ENCODE peak calls at places on chromosomes 1 and 21, in seven cellular contexts. One of them, this sample, is unnamed.

GRCh38 chr1:202154766-202155477 is 5.5 kb downstream of the PTPN7 start:
- DNase-seq in HCT116: peak
- DNase-seq in transverse colon: peak
- DNase-seq in colonic mucosa: peak
- DNase-seq in tibial artery: no peak
- DNase-seq in CD4-positive, alpha-beta T cell: peak
- DNase-seq in psoas muscle: no peak
- DNase-seq in this sample: peak

GRCh38 chr1:92958203-92958970 is 2.9 kb downstream of the DIPK1A start:
- DNase-seq in HCT116: no peak
- DNase-seq in transverse colon: no peak
- DNase-seq in colonic mucosa: no peak
- DNase-seq in tibial artery: no peak
- DNase-seq in CD4-positive, alpha-beta T cell: no peak
- DNase-seq in psoas muscle: no peak
- DNase-seq in this sample: no peak

GRCh38 chr1:27574871-27575831 is 28.8 kb downstream of the AHDC1 start:
- DNase-seq in HCT116: no peak
- DNase-seq in transverse colon: peak
- DNase-seq in colonic mucosa: peak
- DNase-seq in tibial artery: peak
- DNase-seq in CD4-positive, alpha-beta T cell: no peak
- DNase-seq in psoas muscle: peak
- DNase-seq in this sample: peak

GRCh38 chr1:62358974-62359373 is 39.7 kb upstream of the KANK4 start:
- DNase-seq in HCT116: no peak
- DNase-seq in transverse colon: no peak
- DNase-seq in colonic mucosa: no peak
- DNase-seq in tibial artery: no peak
- DNase-seq in CD4-positive, alpha-beta T cell: no peak
- DNase-seq in psoas muscle: no peak
- DNase-seq in this sample: no peak

GRCh38 chr1:214241060-214241459 is 39.9 kb upstream of the SMYD2 start:
- DNase-seq in HCT116: no peak
- DNase-seq in transverse colon: no peak
- DNase-seq in colonic mucosa: no peak
- DNase-seq in tibial artery: no peak
- DNase-seq in CD4-positive, alpha-beta T cell: no peak
- DNase-seq in psoas muscle: no peak
- DNase-seq in this sample: no peak

GRCh38 chr21:45543710-45544448 is 1.6 kb upstream of the SLC19A1 start:
- DNase-seq in HCT116: no peak
- DNase-seq in transverse colon: no peak
- DNase-seq in colonic mucosa: peak
- DNase-seq in tibial artery: no peak
- DNase-seq in CD4-positive, alpha-beta T cell: no peak
- DNase-seq in psoas muscle: no peak
- DNase-seq in this sample: peak

GRCh38 chr1:160006312-160006940 is 25.4 kb downstream of the PIGM start:
- DNase-seq in HCT116: peak
- DNase-seq in transverse colon: peak
- DNase-seq in colonic mucosa: peak
- DNase-seq in tibial artery: peak
- DNase-seq in CD4-positive, alpha-beta T cell: peak
- DNase-seq in psoas muscle: peak
- DNase-seq in this sample: peak

GRCh38 chr1:102640872-102641271 is 467.4 kb downstream of the COL11A1 start:
- DNase-seq in HCT116: no peak
- DNase-seq in transverse colon: no peak
- DNase-seq in colonic mucosa: no peak
- DNase-seq in tibial artery: no peak
- DNase-seq in CD4-positive, alpha-beta T cell: no peak
- DNase-seq in psoas muscle: no peak
- DNase-seq in this sample: no peak

GRCh38 chr1:36014722-36015220 is 69.1 kb upstream of the TEKT2 start:
- DNase-seq in HCT116: no peak
- DNase-seq in transverse colon: no peak
- DNase-seq in colonic mucosa: no peak
- DNase-seq in tibial artery: no peak
- DNase-seq in CD4-positive, alpha-beta T cell: no peak
- DNase-seq in psoas muscle: no peak
- DNase-seq in this sample: no peak

GRCh38 chr21:36692125-36692843 is 6.6 kb upstream of the SIM2 start:
- DNase-seq in HCT116: no peak
- DNase-seq in transverse colon: no peak
- DNase-seq in colonic mucosa: no peak
- DNase-seq in tibial artery: no peak
- DNase-seq in CD4-positive, alpha-beta T cell: no peak
- DNase-seq in psoas muscle: no peak
- DNase-seq in this sample: no peak

GRCh38 chr1:52636701-52637695 is 4.0 kb downstream of the SHISAL2A start:
- DNase-seq in HCT116: no peak
- DNase-seq in transverse colon: peak
- DNase-seq in colonic mucosa: no peak
- DNase-seq in tibial artery: no peak
- DNase-seq in CD4-positive, alpha-beta T cell: peak
- DNase-seq in psoas muscle: no peak
- DNase-seq in this sample: no peak

GRCh38 chr1:155017021-155017945 is 14.7 kb downstream of the ZBTB7B start:
- DNase-seq in HCT116: peak
- DNase-seq in transverse colon: peak
- DNase-seq in colonic mucosa: peak
- DNase-seq in tibial artery: peak
- DNase-seq in CD4-positive, alpha-beta T cell: peak
- DNase-seq in psoas muscle: peak
- DNase-seq in this sample: peak

GRCh38 chr1:150791587-150791986 is 16.5 kb downstream of the CTSK start:
- DNase-seq in HCT116: no peak
- DNase-seq in transverse colon: no peak
- DNase-seq in colonic mucosa: no peak
- DNase-seq in tibial artery: no peak
- DNase-seq in CD4-positive, alpha-beta T cell: no peak
- DNase-seq in psoas muscle: no peak
- DNase-seq in this sample: no peak

GRCh38 chr1:230578621-230579020 is 63.7 kb upstream of the COG2 start:
- DNase-seq in HCT116: no peak
- DNase-seq in transverse colon: no peak
- DNase-seq in colonic mucosa: no peak
- DNase-seq in tibial artery: no peak
- DNase-seq in CD4-positive, alpha-beta T cell: no peak
- DNase-seq in psoas muscle: no peak
- DNase-seq in this sample: no peak

GRCh38 chr1:235946570-235946981 is 79.9 kb upstream of the LYST start:
- DNase-seq in HCT116: no peak
- DNase-seq in transverse colon: no peak
- DNase-seq in colonic mucosa: peak
- DNase-seq in tibial artery: no peak
- DNase-seq in CD4-positive, alpha-beta T cell: no peak
- DNase-seq in psoas muscle: no peak
- DNase-seq in this sample: no peak

GRCh38 chr1:247078315-247079140 is at the start of gene ZNF670:
- DNase-seq in HCT116: peak
- DNase-seq in transverse colon: peak
- DNase-seq in colonic mucosa: peak
- DNase-seq in tibial artery: peak
- DNase-seq in CD4-positive, alpha-beta T cell: peak
- DNase-seq in psoas muscle: peak
- DNase-seq in this sample: peak
- TF ChIP-seq CTCF in HCT116: peak
- TF ChIP-seq CTCF in transverse colon: no peak
- TF ChIP-seq CTCF in colonic mucosa: no peak
- TF ChIP-seq CTCF in tibial artery: no peak
- TF ChIP-seq CTCF in CD4-positive, alpha-beta T cell: no peak
- TF ChIP-seq CTCF in psoas muscle: no peak
- TF ChIP-seq CTCF in this sample: no peak

GRCh38 chr21:39096754-39097153 is 86.5 kb downstream of the PSMG1 start:
- DNase-seq in HCT116: no peak
- DNase-seq in transverse colon: no peak
- DNase-seq in colonic mucosa: no peak
- DNase-seq in tibial artery: no peak
- DNase-seq in CD4-positive, alpha-beta T cell: no peak
- DNase-seq in psoas muscle: no peak
- DNase-seq in this sample: no peak
- TF ChIP-seq CTCF in HCT116: peak
- TF ChIP-seq CTCF in transverse colon: no peak
- TF ChIP-seq CTCF in colonic mucosa: no peak
- TF ChIP-seq CTCF in tibial artery: no peak
- TF ChIP-seq CTCF in CD4-positive, alpha-beta T cell: no peak
- TF ChIP-seq CTCF in psoas muscle: no peak
- TF ChIP-seq CTCF in this sample: no peak

GRCh38 chr1:10938741-10939417 is 73.6 kb upstream of the TARDBP start:
- DNase-seq in HCT116: no peak
- DNase-seq in transverse colon: no peak
- DNase-seq in colonic mucosa: no peak
- DNase-seq in tibial artery: no peak
- DNase-seq in CD4-positive, alpha-beta T cell: no peak
- DNase-seq in psoas muscle: no peak
- DNase-seq in this sample: no peak
- TF ChIP-seq CTCF in HCT116: no peak
- TF ChIP-seq CTCF in transverse colon: no peak
- TF ChIP-seq CTCF in colonic mucosa: no peak
- TF ChIP-seq CTCF in tibial artery: no peak
- TF ChIP-seq CTCF in CD4-positive, alpha-beta T cell: no peak
- TF ChIP-seq CTCF in psoas muscle: no peak
- TF ChIP-seq CTCF in this sample: no peak

GRCh38 chr1:40625476-40626382 is 39.8 kb downstream of the RIMS3 start:
- DNase-seq in HCT116: no peak
- DNase-seq in transverse colon: no peak
- DNase-seq in colonic mucosa: no peak
- DNase-seq in tibial artery: no peak
- DNase-seq in CD4-positive, alpha-beta T cell: no peak
- DNase-seq in psoas muscle: no peak
- DNase-seq in this sample: no peak

GRCh38 chr1:40626383-40626770 is 39.1 kb downstream of the RIMS3 start:
- DNase-seq in HCT116: no peak
- DNase-seq in transverse colon: no peak
- DNase-seq in colonic mucosa: no peak
- DNase-seq in tibial artery: no peak
- DNase-seq in CD4-positive, alpha-beta T cell: no peak
- DNase-seq in psoas muscle: no peak
- DNase-seq in this sample: no peak

GRCh38 chr1:40622936-40623629 is 42.4 kb downstream of the RIMS3 start:
- DNase-seq in HCT116: no peak
- DNase-seq in transverse colon: no peak
- DNase-seq in colonic mucosa: no peak
- DNase-seq in tibial artery: no peak
- DNase-seq in CD4-positive, alpha-beta T cell: no peak
- DNase-seq in psoas muscle: no peak
- DNase-seq in this sample: no peak

GRCh38 chr1:40622051-40622450 is 43.4 kb downstream of the RIMS3 start:
- DNase-seq in HCT116: no peak
- DNase-seq in transverse colon: no peak
- DNase-seq in colonic mucosa: no peak
- DNase-seq in tibial artery: no peak
- DNase-seq in CD4-positive, alpha-beta T cell: no peak
- DNase-seq in psoas muscle: no peak
- DNase-seq in this sample: no peak

DNA sequence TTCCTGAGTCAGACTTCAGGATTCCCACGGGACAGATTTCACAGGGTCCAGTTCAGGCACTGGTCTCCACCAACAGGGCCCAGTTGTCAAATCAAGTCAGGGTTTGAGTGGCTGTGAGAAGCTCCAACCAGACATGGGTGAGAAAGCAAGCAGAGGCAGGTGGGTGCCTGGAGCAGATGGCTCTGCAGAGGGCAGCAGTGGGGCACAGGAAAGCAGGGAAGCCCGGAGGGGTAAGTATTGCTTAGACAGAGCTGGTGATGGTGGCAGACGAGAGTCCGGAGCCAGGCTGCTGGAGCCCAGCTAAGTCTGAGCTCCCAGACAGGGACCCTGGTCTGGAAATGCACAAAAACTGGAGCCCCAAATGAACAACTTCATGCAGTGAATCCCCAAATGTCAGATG is 40.4 kb downstream of the RIMS3 start:
- DNase-seq in HCT116: no peak
- DNase-seq in transverse colon: peak
- DNase-seq in colonic mucosa: peak
- DNase-seq in tibial artery: no peak
- DNase-seq in CD4-positive, alpha-beta T cell: no peak
- DNase-seq in psoas muscle: no peak
- DNase-seq in this sample: no peak
- TF ChIP-seq CTCF in HCT116: peak
- TF ChIP-seq CTCF in transverse colon: no peak
- TF ChIP-seq CTCF in colonic mucosa: peak
- TF ChIP-seq CTCF in tibial artery: no peak
- TF ChIP-seq CTCF in CD4-positive, alpha-beta T cell: no peak
- TF ChIP-seq CTCF in psoas muscle: peak
- TF ChIP-seq CTCF in this sample: no peak

GRCh38 chr1:80023366-80023765 is 1016.8 kb upstream of the ADGRL4 start:
- DNase-seq in HCT116: no peak
- DNase-seq in transverse colon: no peak
- DNase-seq in colonic mucosa: no peak
- DNase-seq in tibial artery: no peak
- DNase-seq in CD4-positive, alpha-beta T cell: no peak
- DNase-seq in psoas muscle: no peak
- DNase-seq in this sample: no peak
- TF ChIP-seq CTCF in HCT116: no peak
- TF ChIP-seq CTCF in transverse colon: no peak
- TF ChIP-seq CTCF in colonic mucosa: no peak
- TF ChIP-seq CTCF in tibial artery: no peak
- TF ChIP-seq CTCF in CD4-positive, alpha-beta T cell: no peak
- TF ChIP-seq CTCF in psoas muscle: no peak
- TF ChIP-seq CTCF in this sample: no peak

GRCh38 chr1:78677788-78678187 is 28.2 kb downstream of the IFI44 start:
- DNase-seq in HCT116: no peak
- DNase-seq in transverse colon: no peak
- DNase-seq in colonic mucosa: no peak
- DNase-seq in tibial artery: no peak
- DNase-seq in CD4-positive, alpha-beta T cell: no peak
- DNase-seq in psoas muscle: no peak
- DNase-seq in this sample: no peak
- TF ChIP-seq CTCF in HCT116: no peak
- TF ChIP-seq CTCF in transverse colon: no peak
- TF ChIP-seq CTCF in colonic mucosa: no peak
- TF ChIP-seq CTCF in tibial artery: no peak
- TF ChIP-seq CTCF in CD4-positive, alpha-beta T cell: no peak
- TF ChIP-seq CTCF in psoas muscle: no peak
- TF ChIP-seq CTCF in this sample: no peak

GRCh38 chr1:229231754-229232119 is 39.2 kb upstream of the RAB4A start:
- DNase-seq in HCT116: no peak
- DNase-seq in transverse colon: no peak
- DNase-seq in colonic mucosa: no peak
- DNase-seq in tibial artery: no peak
- DNase-seq in CD4-positive, alpha-beta T cell: no peak
- DNase-seq in psoas muscle: no peak
- DNase-seq in this sample: no peak
- TF ChIP-seq CTCF in HCT116: peak
- TF ChIP-seq CTCF in transverse colon: no peak
- TF ChIP-seq CTCF in colonic mucosa: no peak
- TF ChIP-seq CTCF in tibial artery: no peak
- TF ChIP-seq CTCF in CD4-positive, alpha-beta T cell: no peak
- TF ChIP-seq CTCF in psoas muscle: no peak
- TF ChIP-seq CTCF in this sample: no peak

DNA sequence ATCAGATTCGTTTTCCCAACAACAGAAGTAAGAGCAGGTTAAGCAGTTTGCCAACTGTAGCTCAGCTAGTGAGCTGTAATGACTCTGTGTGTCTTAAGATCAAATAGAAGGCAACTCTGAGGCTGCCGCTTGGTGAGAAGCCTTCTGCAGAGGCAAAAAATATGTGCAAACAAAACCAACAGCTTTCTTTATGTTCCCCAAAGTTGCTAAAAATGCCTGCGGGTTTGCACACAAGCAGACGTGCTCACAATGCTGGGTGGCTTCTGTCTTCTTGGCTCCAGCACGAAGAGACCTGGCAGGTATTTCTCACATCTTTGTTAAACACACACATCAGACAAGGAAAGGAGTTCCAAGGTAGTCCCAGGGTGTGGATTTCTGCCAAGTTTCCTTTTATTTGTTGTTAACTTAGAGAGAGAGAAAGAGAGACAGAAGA is 158.9 kb upstream of the JUN start:
- DNase-seq in HCT116: no peak
- DNase-seq in transverse colon: no peak
- DNase-seq in colonic mucosa: peak
- DNase-seq in tibial artery: no peak
- DNase-seq in CD4-positive, alpha-beta T cell: no peak
- DNase-seq in psoas muscle: no peak
- DNase-seq in this sample: no peak
- TF ChIP-seq CTCF in HCT116: no peak
- TF ChIP-seq CTCF in transverse colon: no peak
- TF ChIP-seq CTCF in colonic mucosa: no peak
- TF ChIP-seq CTCF in tibial artery: no peak
- TF ChIP-seq CTCF in CD4-positive, alpha-beta T cell: no peak
- TF ChIP-seq CTCF in psoas muscle: no peak
- TF ChIP-seq CTCF in this sample: no peak